ENCODE peak calls at places on chromosomes 2 and 18, in ten cellular contexts. L is LoVo; O is stimulated activated CD4-positive, alpha-beta T cell treated with anti-CD3 and anti-CD28 coated beads, Interleukin-2, amount 100 ng/mL, for 24 hours; U is skeletal muscle cell; Y is IMR-90; A is hepatocyte; B is T-helper 17 cell; H is ACHN; V is D341Med; I is body of pancreas. W is an unnamed sample.

GRCh38 chr2:23711979-23712755 is 214.8 kb downstream of the ATAD2B start:
- DNase-seq in L (no peak), O (no peak), U (peak), Y (peak), A (no peak), B (no peak), H (no peak), V (no peak), I (no peak), W (no peak)

GRCh38 chr2:215793747-215794595 is 219.4 kb downstream of the MREG start:
- DNase-seq in L (peak), O (no peak), U (peak), Y (peak), A (peak), B (no peak), H (peak), V (no peak), I (no peak), W (no peak)

GRCh38 chr2:58156780-58157179 is 84.3 kb downstream of the FANCL start:
- DNase-seq in L (no peak), O (no peak), U (no peak), Y (peak), A (no peak), B (no peak), H (no peak), V (no peak), I (no peak), W (no peak)

GRCh38 chr18:3304832-3305231 is 42.9 kb downstream of the MYL12B start:
- DNase-seq in L (no peak), O (no peak), U (no peak), Y (no peak), A (no peak), B (no peak), H (no peak), V (no peak), I (no peak), W (no peak)

GRCh38 chr18:46435031-46435430 is 222.0 kb downstream of the LOXHD1 start:
- DNase-seq in L (no peak), O (no peak), U (no peak), Y (no peak), A (no peak), B (no peak), H (no peak), V (peak), I (no peak), W (no peak)

GRCh38 chr2:207772081-207772843 is 2.6 kb upstream of the FZD5 start:
- DNase-seq in L (no peak), O (no peak), U (no peak), Y (no peak), A (peak), B (no peak), H (no peak), V (no peak), I (no peak), W (no peak)

GRCh38 chr2:160499865-160500264 is 6.3 kb upstream of the RBMS1 start:
- DNase-seq in L (no peak), O (no peak), U (no peak), Y (no peak), A (no peak), B (no peak), H (no peak), V (no peak), I (no peak), W (no peak)

GRCh38 chr2:120858361-120858760 is 122.7 kb downstream of the GLI2 start:
- DNase-seq in L (no peak), O (no peak), U (no peak), Y (no peak), A (no peak), B (no peak), H (no peak), V (no peak), I (no peak), W (no peak)

GRCh38 chr2:113791697-113792590 is 35.5 kb upstream of the SLC35F5 start:
- DNase-seq in L (no peak), O (no peak), U (no peak), Y (peak), A (no peak), B (no peak), H (peak), V (no peak), I (no peak), W (no peak)

GRCh38 chr2:179749210-179749609 is 112.2 kb downstream of the ZNF385B start:
- DNase-seq in L (no peak), O (no peak), U (peak), Y (peak), A (no peak), B (no peak), H (no peak), V (no peak), I (no peak), W (peak)

GRCh38 chr18:55879331-55879730 is 291.3 kb upstream of the TCF4 start:
- DNase-seq in L (no peak), O (no peak), U (no peak), Y (peak), A (no peak), B (no peak), H (no peak), V (no peak), I (no peak), W (no peak)

GRCh38 chr2:207505180-207505579 is 24.6 kb upstream of the CREB1 start:
- DNase-seq in L (no peak), O (no peak), U (no peak), Y (no peak), A (no peak), B (no peak), H (peak), V (no peak), I (peak), W (no peak)